ENCODE peak calls at places on chromosomes 4 and X, in eight cellular contexts. E is heart left ventricle, W is GM12891, G is NCI-H1694 treated with DMSO at 0.1 percent for 48 hours, Z is substantia nigra, N is EL, D is RKO, L is iPS DF 19.7. B is an unnamed sample.

GRCh38 chrX:151736685-151737084 is 2.1 kb downstream of the CNGA2 start:
- DNase-seq in E (no peak), W (no peak), G (no peak), Z (no peak), N (no peak), D (no peak), L (no peak), B (peak)

GRCh38 chrX:18997916-18998315 is 14.0 kb upstream of the PHKA2 start:
- DNase-seq in E (no peak), W (no peak), G (no peak), Z (no peak), N (no peak), D (no peak), L (no peak), B (no peak)

GRCh38 chr4:156662921-156663320 is 308.7 kb downstream of the PDGFC start:
- DNase-seq in E (no peak), W (no peak), G (no peak), Z (no peak), N (no peak), D (no peak), L (no peak), B (no peak)

GRCh38 chr4:71126719-71127118 is 133.3 kb downstream of the DCK start:
- DNase-seq in E (no peak), W (no peak), G (no peak), Z (no peak), N (peak), D (peak), L (no peak), B (no peak)

GRCh38 chrX:371907-372306 is 14.8 kb downstream of the PPP2R3B start:
- DNase-seq in E (no peak), W (no peak), G (no peak), Z (no peak), N (no peak), D (no peak), L (no peak), B (no peak)

GRCh38 chr4:34108456-34108855 is 2135.9 kb downstream of the ARAP2 start:
- DNase-seq in E (no peak), W (no peak), G (no peak), Z (no peak), N (peak), D (no peak), L (no peak), B (no peak)

GRCh38 chr4:122584517-122584916 is 36.3 kb downstream of the IL21 start:
- DNase-seq in E (no peak), W (no peak), G (no peak), Z (no peak), N (peak), D (peak), L (no peak), B (no peak)

GRCh38 chr4:78478523-78478922 is 73.0 kb upstream of the ANXA3 start:
- DNase-seq in E (no peak), W (no peak), G (no peak), Z (no peak), N (no peak), D (no peak), L (no peak), B (no peak)

GRCh38 chr4:2335729-2336101 is 73.8 kb upstream of the MXD4 start:
- DNase-seq in E (no peak), W (no peak), G (no peak), Z (no peak), N (no peak), D (no peak), L (no peak), B (no peak)

GRCh38 chr4:152045781-152046571 is 285.2 kb upstream of the GATB start:
- DNase-seq in E (peak), W (peak), G (no peak), Z (no peak), N (peak), D (no peak), L (peak), B (peak)

GRCh38 chrX:24260827-24261550 is 52.9 kb downstream of the SUPT20HL2 start:
- DNase-seq in E (no peak), W (no peak), G (no peak), Z (no peak), N (peak), D (no peak), L (no peak), B (no peak)

GRCh38 chrX:9794495-9794894 is 8.3 kb downstream of the SHROOM2 start:
- DNase-seq in E (no peak), W (no peak), G (no peak), Z (no peak), N (no peak), D (no peak), L (no peak), B (no peak)

GRCh38 chr4:97330915-97331314 is 812.4 kb downstream of the STPG2 start:
- DNase-seq in E (no peak), W (no peak), G (no peak), Z (no peak), N (no peak), D (no peak), L (no peak), B (no peak)

GRCh38 chr4:189136462-189136861 is 804.2 kb upstream of the FRG1 start:
- DNase-seq in E (no peak), W (no peak), G (no peak), Z (no peak), N (no peak), D (no peak), L (no peak), B (no peak)

B was measured in sciatic nerve.